ENCODE peak calls at places on chromosomes 2 and 18, in six cellular contexts. F is activated T-cell treated with anti-CD3 and anti-CD28 coated beads for 1 hour; J is effector CD4-positive, alpha-beta T cell; G is left cardiac atrium; V is H54; U is ureter. N is an unnamed sample.

GRCh38 chr2:161814008-161814660 is 189.9 kb downstream of the SLC4A10 start:
- DNase-seq in J (no peak), G (no peak), F (no peak), U (no peak), V (no peak), N (no peak)

GRCh38 chr2:240247241-240247867 is 106.9 kb upstream of the OTOS start:
- DNase-seq in F (no peak), J (no peak), U (peak), V (no peak), G (no peak), N (no peak)

GRCh38 chr2:168427451-168427850 is 28.6 kb upstream of the CERS6 start:
- DNase-seq in J (no peak), V (no peak), U (no peak), F (no peak), G (no peak), N (no peak)

GRCh38 chr2:44776924-44777480 is 164.5 kb upstream of the SIX3 start:
- DNase-seq in V (no peak), F (no peak), G (no peak), U (no peak), J (no peak), N (no peak)

GRCh38 chr2:20164734-20165242 is 60.1 kb downstream of the SDC1 start:
- DNase-seq in U (no peak), J (no peak), V (no peak), G (no peak), F (no peak), N (peak)

GRCh38 chr2:150476809-150477302 is 10.6 kb downstream of the RND3 start:
- DNase-seq in F (no peak), G (no peak), V (no peak), U (no peak), J (no peak), N (no peak)

GRCh38 chr2:110677080-110677479 is 783 bp downstream of the BUB1 start:
- DNase-seq in U (no peak), G (no peak), F (no peak), J (no peak), V (no peak), N (no peak)

GRCh38 chr2:174775586-174775985 is 11.3 kb upstream of the CHRNA1 start:
- DNase-seq in U (no peak), J (no peak), F (no peak), V (no peak), G (no peak), N (no peak)

GRCh38 chr2:1593371-1594205 is 150.7 kb downstream of the PXDN start:
- DNase-seq in U (peak), F (no peak), G (peak), J (no peak), V (peak), N (no peak)

GRCh38 chr2:64260817-64261216 is 116.6 kb upstream of the PELI1 start:
- DNase-seq in F (no peak), J (no peak), G (peak), U (peak), V (no peak), N (no peak)

GRCh38 chr2:58202409-58202808 is 38.7 kb downstream of the FANCL start:
- DNase-seq in J (no peak), U (no peak), V (no peak), G (no peak), F (no peak), N (no peak)

GRCh38 chr2:60213865-60214657 is 339.4 kb downstream of the BCL11A start:
- DNase-seq in G (no peak), U (peak), F (no peak), V (no peak), J (no peak), N (no peak)

GRCh38 chr2:108833219-108833618 is 46.6 kb downstream of the CCDC138 start:
- DNase-seq in G (no peak), J (no peak), F (no peak), V (no peak), U (no peak), N (no peak)

GRCh38 chr2:27083410-27084296 is 2.9 kb upstream of the KHK start:
- DNase-seq in U (no peak), G (no peak), F (no peak), J (no peak), V (no peak), N (no peak)

GRCh38 chr18:61992285-61992684 is 99.5 kb upstream of the RNF152 start:
- DNase-seq in J (no peak), F (no peak), G (no peak), V (no peak), U (no peak), N (no peak)

GRCh38 chr18:12750076-12750707 is 47.4 kb downstream of the PSMG2 start:
- DNase-seq in G (no peak), F (no peak), J (no peak), U (no peak), V (no peak), N (no peak)

GRCh38 chr18:11859282-11859797 is 8.1 kb downstream of the CHMP1B start:
- DNase-seq in G (no peak), U (no peak), V (no peak), F (no peak), J (no peak), N (no peak)

GRCh38 chr18:55455938-55456337 is 132.1 kb downstream of the TCF4 start:
- DNase-seq in F (no peak), V (no peak), U (no peak), J (no peak), G (no peak), N (no peak)

GRCh38 chr2:43088148-43089073 is 138.0 kb downstream of the ZFP36L2 start:
- DNase-seq in V (no peak), G (no peak), J (no peak), U (no peak), F (no peak), N (no peak)

GRCh38 chr2:234955091-234955511 is 3.3 kb downstream of the SH3BP4 start:
- DNase-seq in U (no peak), V (no peak), G (no peak), J (no peak), F (no peak), N (no peak)

GRCh38 chr2:20925265-20925889 is 102.5 kb upstream of the LDAH start:
- DNase-seq in J (no peak), G (no peak), U (no peak), V (no peak), F (no peak), N (no peak)

GRCh38 chr2:140929866-140930265 is 1201.0 kb downstream of the LRP1B start:
- DNase-seq in J (no peak), V (no peak), G (no peak), U (no peak), F (no peak), N (no peak)

GRCh38 chr2:197285361-197285760 is 25.2 kb downstream of the ANKRD44 start:
- DNase-seq in G (no peak), J (no peak), U (no peak), F (no peak), V (no peak), N (no peak)

GRCh38 chr18:46756172-46756558 is 688 bp downstream of the ST8SIA5 start:
- DNase-seq in G (no peak), V (no peak), J (no peak), F (no peak), U (no peak), N (no peak)

GRCh38 chr2:27016801-27017325 is 15.9 kb upstream of the TMEM214 start:
- DNase-seq in F (peak), V (peak), J (peak), G (peak), U (no peak), N (peak)

GRCh38 chr2:65159921-65160320 is 30.0 kb upstream of the RAB1A start:
- DNase-seq in G (no peak), J (no peak), V (no peak), U (no peak), F (no peak), N (no peak)

GRCh38 chr2:152467677-152468406 is 132.9 kb downstream of the FMNL2 start:
- DNase-seq in U (no peak), J (no peak), F (no peak), G (no peak), V (no peak), N (no peak)

GRCh38 chr2:201781583-201782051 is 884 bp upstream of the ALS2 start:
- DNase-seq in G (no peak), F (no peak), J (no peak), U (no peak), V (no peak), N (no peak)

GRCh38 chr2:201707753-201708152 is 9.3 kb upstream of the MPP4 start:
- DNase-seq in V (no peak), U (no peak), J (no peak), F (no peak), G (no peak), N (no peak)